ENCODE peak calls at places on chromosomes 6 and 20, in four cellular contexts. K is H1, F is K562, R is GM12878. I is an unnamed sample.

GRCh38 chr6:113565306-113565705 is 291.8 kb upstream of the MARCKS start:
- DNase-seq in K (no peak), R (no peak), F (no peak), I (no peak)

GRCh38 chr20:17316316-17317038 is 89.6 kb downstream of the PCSK2 start:
- DNase-seq in R (no peak), F (no peak), K (no peak), I (no peak)

GRCh38 chr20:13042458-13042794 is 33.7 kb downstream of the SPTLC3 start:
- DNase-seq in F (no peak), K (no peak), R (no peak), I (no peak)

GRCh38 chr20:3543901-3544507 is 73.2 kb downstream of the ATRN start:
- DNase-seq in F (no peak), R (no peak), K (no peak), I (peak)

GRCh38 chr20:49697071-49697470 is 16.6 kb downstream of the B4GALT5 start:
- DNase-seq in F (no peak), R (no peak), K (no peak), I (no peak)

GRCh38 chr6:14476793-14477531 is 359.4 kb downstream of the CD83 start:
- DNase-seq in F (peak), R (no peak), K (no peak), I (no peak)

GRCh38 chr6:49692534-49692933 is 20.8 kb downstream of the CRISP2 start:
- DNase-seq in R (no peak), K (no peak), F (no peak), I (no peak)

GRCh38 chr20:18857640-18858039 is 44.1 kb downstream of the SCP2D1 start:
- DNase-seq in K (no peak), F (no peak), R (no peak), I (no peak)

GRCh38 chr6:108914235-108915022 is 66.2 kb downstream of the ARMC2 start:
- DNase-seq in F (peak), R (no peak), K (no peak), I (peak)

GRCh38 chr20:25623225-25623735 is 534 bp downstream of the NANP start:
- DNase-seq in F (peak), K (peak), R (peak), I (peak)

GRCh38 chr20:41457173-41457857 is 90.7 kb upstream of the EMILIN3 start:
- DNase-seq in K (no peak), R (no peak), F (no peak), I (no peak)

GRCh38 chr20:4507288-4507719 is 214.4 kb upstream of the PRND start:
- DNase-seq in F (no peak), R (no peak), K (no peak), I (no peak)

GRCh38 chr6:53544500-53545308 is at the start of gene GCLC:
- DNase-seq in R (peak), F (peak), K (peak), I (peak)

GRCh38 chr6:53541900-53542299 is 3.0 kb downstream of the GCLC start:
- DNase-seq in F (no peak), R (no peak), K (no peak), I (no peak)

GRCh38 chr6:53546256-53546655 is 1.4 kb upstream of the GCLC start:
- DNase-seq in K (no peak), R (no peak), F (no peak), I (no peak)

GRCh38 chr6:53544050-53544499 is 826 bp downstream of the GCLC start:
- DNase-seq in F (no peak), R (no peak), K (no peak), I (no peak)

GRCh38 chr6:53543341-53544010 is 1.4 kb downstream of the GCLC start:
- DNase-seq in R (no peak), F (no peak), K (no peak), I (no peak)
- TF ChIP-seq BRCA1 in R (no peak), F (no peak), K (no peak), I (no peak)

GRCh38 chr20:53699085-53699717 is 105.6 kb upstream of the ZNF217 start:
- DNase-seq in K (no peak), F (no peak), R (no peak), I (no peak)
- TF ChIP-seq BRCA1 in K (no peak), F (no peak), R (no peak), I (no peak)

DNA sequence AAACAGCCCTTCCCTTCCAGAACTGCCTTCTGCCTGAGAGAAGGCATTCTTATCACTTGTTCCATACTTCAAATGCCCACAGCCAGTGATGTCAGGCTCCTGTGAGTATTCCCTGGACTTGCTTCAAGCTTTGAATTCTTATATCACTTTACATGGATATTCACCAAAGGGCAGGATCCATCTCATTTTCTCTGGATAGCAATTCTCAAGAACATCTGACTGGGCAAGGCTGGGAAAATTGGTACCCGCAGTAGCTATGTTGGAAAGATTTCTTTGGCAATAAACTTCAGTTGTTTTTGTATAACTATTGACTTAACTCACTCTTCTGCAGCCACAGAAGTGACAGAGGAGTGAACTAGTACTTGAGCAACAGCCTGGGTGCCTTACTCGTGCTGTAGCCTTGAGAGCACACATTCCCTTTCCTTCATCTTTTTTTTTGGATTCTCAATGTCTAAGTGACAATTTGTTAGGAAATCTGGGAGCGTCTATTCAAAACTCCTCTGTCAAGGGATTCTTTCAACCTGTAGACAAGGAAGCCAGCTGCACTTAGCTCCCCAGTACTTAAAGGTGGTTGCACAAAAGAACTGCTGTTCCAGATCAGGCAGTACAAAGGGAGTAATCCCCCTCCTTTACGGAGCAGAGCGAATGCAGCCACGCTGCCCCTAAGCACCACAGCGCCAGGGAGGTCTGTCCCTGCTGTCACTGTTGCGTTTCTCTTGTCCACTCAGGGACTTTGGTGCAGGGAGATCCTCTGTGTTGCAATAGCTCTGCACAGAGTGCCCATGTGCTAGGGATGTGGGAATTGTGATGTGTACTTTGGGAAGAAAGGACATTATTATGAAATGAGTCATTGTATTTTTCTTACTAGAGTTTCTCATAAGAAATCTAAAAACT is 69.6 kb downstream of the JAG1 start:
- DNase-seq in K (no peak), R (no peak), F (no peak), I (peak)
- TF ChIP-seq BRCA1 in K (no peak), R (no peak), F (no peak), I (peak)

GRCh38 chr6:37663016-37663810 is 34.5 kb downstream of the MDGA1 start:
- DNase-seq in R (no peak), F (no peak), K (no peak), I (no peak)
- TF ChIP-seq BRCA1 in R (no peak), F (no peak), K (no peak), I (no peak)

DNA sequence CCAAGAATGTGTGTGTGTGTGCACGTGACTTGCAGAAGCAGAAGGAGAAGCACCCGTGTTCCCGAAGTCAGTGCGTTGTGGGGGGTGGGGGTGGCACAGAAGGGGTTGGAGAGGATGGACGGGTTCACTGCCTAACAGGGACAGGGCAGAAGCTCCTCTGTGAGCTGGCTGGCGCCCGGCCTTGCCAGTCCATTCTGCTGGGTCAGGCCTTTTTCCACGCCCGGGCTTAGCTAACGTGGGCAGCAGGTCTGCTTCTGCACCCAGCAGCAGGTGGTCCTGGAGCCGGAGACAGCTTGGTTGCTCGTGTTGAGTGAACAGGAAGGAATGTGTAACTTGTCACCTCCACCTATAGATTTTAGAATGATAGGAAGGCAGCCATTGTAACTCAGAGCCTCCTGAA is 374.4 kb downstream of the CDH4 start:
- DNase-seq in K (no peak), R (no peak), F (no peak), I (no peak)
- TF ChIP-seq BRCA1 in K (no peak), R (no peak), F (no peak), I (no peak)

I was measured in HepG2.